ENCODE peak calls at places on chromosomes 13 and 19, in ten cellular contexts. One of them, this sample, is unnamed.

GRCh38 chr19:28023064-28023463 is 1189.9 kb downstream of the UQCRFS1 start:
- DNase-seq in B cell: no peak
- DNase-seq in AG09309: no peak
- DNase-seq in AG09319: no peak
- DNase-seq in endodermal cell: no peak
- DNase-seq in glutamatergic neuron: no peak
- DNase-seq in A673: no peak
- DNase-seq in tibial nerve: no peak
- DNase-seq in GM06990: no peak
- DNase-seq in retinal pigment epithelial cell: peak; percentile 75
- DNase-seq in this sample: no peak

GRCh38 chr13:110301606-110302131 is 5.3 kb downstream of the COL4A1 start:
- DNase-seq in endodermal cell: peak; percentile 59
- DNase-seq in B cell: no peak
- DNase-seq in tibial nerve: no peak
- DNase-seq in AG09319: no peak
- DNase-seq in retinal pigment epithelial cell: no peak
- DNase-seq in GM06990: no peak
- DNase-seq in glutamatergic neuron: no peak
- DNase-seq in AG09309: no peak
- DNase-seq in A673: no peak
- DNase-seq in this sample: no peak

GRCh38 chr19:20664917-20665781 is 3.8 kb upstream of the ZNF626 start:
- DNase-seq in B cell: no peak
- DNase-seq in endodermal cell: peak; percentile 83
- DNase-seq in tibial nerve: no peak
- DNase-seq in retinal pigment epithelial cell: peak; percentile 89
- DNase-seq in GM06990: no peak
- DNase-seq in A673: no peak
- DNase-seq in AG09309: no peak
- DNase-seq in glutamatergic neuron: peak; percentile 71
- DNase-seq in AG09319: no peak
- DNase-seq in this sample: peak; percentile 78

GRCh38 chr19:5503598-5503997 is 48.4 kb downstream of the ZNRF4 start:
- DNase-seq in AG09319: no peak
- DNase-seq in glutamatergic neuron: no peak
- DNase-seq in endodermal cell: peak; percentile 65
- DNase-seq in GM06990: no peak
- DNase-seq in B cell: no peak
- DNase-seq in AG09309: no peak
- DNase-seq in tibial nerve: no peak
- DNase-seq in A673: no peak
- DNase-seq in retinal pigment epithelial cell: no peak
- DNase-seq in this sample: no peak

GRCh38 chr13:51559916-51560315 is 24.3 kb upstream of the WDFY2 start:
- DNase-seq in A673: no peak
- DNase-seq in glutamatergic neuron: no peak
- DNase-seq in endodermal cell: no peak
- DNase-seq in AG09309: no peak
- DNase-seq in AG09319: no peak
- DNase-seq in B cell: no peak
- DNase-seq in tibial nerve: no peak
- DNase-seq in retinal pigment epithelial cell: no peak
- DNase-seq in GM06990: no peak
- DNase-seq in this sample: no peak

GRCh38 chr19:16876904-16877361 is 11.9 kb upstream of the F2RL3 start:
- DNase-seq in endodermal cell: no peak
- DNase-seq in A673: no peak
- DNase-seq in AG09309: no peak
- DNase-seq in AG09319: no peak
- DNase-seq in tibial nerve: no peak
- DNase-seq in glutamatergic neuron: no peak
- DNase-seq in GM06990: no peak
- DNase-seq in retinal pigment epithelial cell: no peak
- DNase-seq in B cell: no peak
- DNase-seq in this sample: no peak

GRCh38 chr13:86572115-86572514 is 772.9 kb upstream of the SLITRK6 start:
- DNase-seq in A673: peak; percentile 58
- DNase-seq in B cell: no peak
- DNase-seq in AG09319: no peak
- DNase-seq in tibial nerve: no peak
- DNase-seq in endodermal cell: no peak
- DNase-seq in glutamatergic neuron: no peak
- DNase-seq in AG09309: no peak
- DNase-seq in retinal pigment epithelial cell: no peak
- DNase-seq in GM06990: no peak
- DNase-seq in this sample: no peak

GRCh38 chr13:103883152-103883551 is 816.9 kb upstream of the SLC10A2 start:
- DNase-seq in A673: peak; percentile 76
- DNase-seq in AG09309: peak; percentile 46
- DNase-seq in B cell: no peak
- DNase-seq in tibial nerve: peak; percentile 75
- DNase-seq in glutamatergic neuron: peak; percentile 72
- DNase-seq in endodermal cell: peak; percentile 90
- DNase-seq in retinal pigment epithelial cell: peak; percentile 89
- DNase-seq in AG09319: peak; percentile 0
- DNase-seq in GM06990: no peak
- DNase-seq in this sample: peak; percentile 15

GRCh38 chr19:16259385-16260159 is 61.9 kb downstream of the AP1M1 start:
- DNase-seq in AG09319: no peak
- DNase-seq in GM06990: peak; percentile 89
- DNase-seq in endodermal cell: no peak
- DNase-seq in retinal pigment epithelial cell: no peak
- DNase-seq in glutamatergic neuron: no peak
- DNase-seq in B cell: peak; percentile 92
- DNase-seq in tibial nerve: no peak
- DNase-seq in A673: no peak
- DNase-seq in AG09309: no peak
- DNase-seq in this sample: no peak

GRCh38 chr13:108610517-108610916 is 18.9 kb upstream of the MYO16 start:
- DNase-seq in A673: no peak
- DNase-seq in tibial nerve: no peak
- DNase-seq in retinal pigment epithelial cell: no peak
- DNase-seq in AG09319: no peak
- DNase-seq in endodermal cell: no peak
- DNase-seq in glutamatergic neuron: no peak
- DNase-seq in B cell: no peak
- DNase-seq in GM06990: no peak
- DNase-seq in AG09309: no peak
- DNase-seq in this sample: no peak

GRCh38 chr19:18271433-18271841 is 2.8 kb downstream of the IQCN start:
- DNase-seq in retinal pigment epithelial cell: no peak
- DNase-seq in AG09309: no peak
- DNase-seq in A673: no peak
- DNase-seq in endodermal cell: peak; percentile 44
- DNase-seq in glutamatergic neuron: no peak
- DNase-seq in GM06990: no peak
- DNase-seq in AG09319: no peak
- DNase-seq in B cell: no peak
- DNase-seq in tibial nerve: no peak
- DNase-seq in this sample: no peak

GRCh38 chr19:18895038-18895827 is 725 bp downstream of the CERS1 start:
- DNase-seq in retinal pigment epithelial cell: no peak
- DNase-seq in A673: no peak
- DNase-seq in tibial nerve: peak; percentile 21
- DNase-seq in glutamatergic neuron: peak; percentile 88
- DNase-seq in GM06990: no peak
- DNase-seq in endodermal cell: peak; percentile 93
- DNase-seq in B cell: no peak
- DNase-seq in AG09309: no peak
- DNase-seq in AG09319: no peak
- DNase-seq in this sample: peak; percentile 72

GRCh38 chr13:113834496-113835200 is 29.2 kb downstream of the GAS6 start:
- DNase-seq in A673: no peak
- DNase-seq in GM06990: no peak
- DNase-seq in glutamatergic neuron: peak; percentile 33
- DNase-seq in retinal pigment epithelial cell: no peak
- DNase-seq in endodermal cell: no peak
- DNase-seq in tibial nerve: no peak
- DNase-seq in AG09309: no peak
- DNase-seq in B cell: no peak
- DNase-seq in AG09319: no peak
- DNase-seq in this sample: no peak

GRCh38 chr13:41196620-41197019 is 2.3 kb upstream of the KBTBD7 start:
- DNase-seq in endodermal cell: no peak
- DNase-seq in AG09309: no peak
- DNase-seq in glutamatergic neuron: no peak
- DNase-seq in retinal pigment epithelial cell: no peak
- DNase-seq in AG09319: no peak
- DNase-seq in tibial nerve: no peak
- DNase-seq in GM06990: no peak
- DNase-seq in B cell: no peak
- DNase-seq in A673: no peak
- DNase-seq in this sample: no peak
- TF ChIP-seq CTCF in endodermal cell: peak; percentile 69
- TF ChIP-seq CTCF in AG09309: peak; percentile 53
- TF ChIP-seq CTCF in glutamatergic neuron: no peak
- TF ChIP-seq CTCF in retinal pigment epithelial cell: peak; percentile 28
- TF ChIP-seq CTCF in AG09319: no peak
- TF ChIP-seq CTCF in tibial nerve: no peak
- TF ChIP-seq CTCF in GM06990: peak; percentile 16
- TF ChIP-seq CTCF in B cell: no peak
- TF ChIP-seq CTCF in A673: peak; percentile 46
- TF ChIP-seq CTCF in this sample: peak; percentile 8

GRCh38 chr19:38919837-38920528 is 8.0 kb upstream of the CCER2 start:
- DNase-seq in tibial nerve: no peak
- DNase-seq in A673: no peak
- DNase-seq in AG09319: no peak
- DNase-seq in retinal pigment epithelial cell: no peak
- DNase-seq in endodermal cell: no peak
- DNase-seq in GM06990: no peak
- DNase-seq in AG09309: no peak
- DNase-seq in glutamatergic neuron: no peak
- DNase-seq in B cell: no peak
- DNase-seq in this sample: peak; percentile 6

GRCh38 chr19:38924383-38924782 is 6.2 kb downstream of the SARS2 start:
- DNase-seq in retinal pigment epithelial cell: no peak
- DNase-seq in GM06990: no peak
- DNase-seq in A673: no peak
- DNase-seq in endodermal cell: peak; percentile 21
- DNase-seq in AG09309: no peak
- DNase-seq in glutamatergic neuron: no peak
- DNase-seq in B cell: no peak
- DNase-seq in tibial nerve: no peak
- DNase-seq in AG09319: no peak
- DNase-seq in this sample: no peak

GRCh38 chr19:38921420-38922274 is 8.9 kb downstream of the SARS2 start:
- DNase-seq in tibial nerve: no peak
- DNase-seq in endodermal cell: peak; percentile 13
- DNase-seq in glutamatergic neuron: no peak
- DNase-seq in AG09309: no peak
- DNase-seq in B cell: no peak
- DNase-seq in AG09319: no peak
- DNase-seq in GM06990: no peak
- DNase-seq in A673: no peak
- DNase-seq in retinal pigment epithelial cell: no peak
- DNase-seq in this sample: peak; percentile 5

GRCh38 chr19:38920529-38921419 is 8.8 kb upstream of the CCER2 start:
- DNase-seq in GM06990: no peak
- DNase-seq in endodermal cell: peak; percentile 52
- DNase-seq in glutamatergic neuron: no peak
- DNase-seq in B cell: no peak
- DNase-seq in retinal pigment epithelial cell: no peak
- DNase-seq in AG09319: no peak
- DNase-seq in A673: no peak
- DNase-seq in AG09309: no peak
- DNase-seq in tibial nerve: no peak
- DNase-seq in this sample: no peak

GRCh38 chr19:38922482-38922881 is 8.1 kb downstream of the SARS2 start:
- DNase-seq in retinal pigment epithelial cell: no peak
- DNase-seq in AG09309: no peak
- DNase-seq in glutamatergic neuron: no peak
- DNase-seq in A673: no peak
- DNase-seq in AG09319: no peak
- DNase-seq in endodermal cell: no peak
- DNase-seq in tibial nerve: no peak
- DNase-seq in GM06990: no peak
- DNase-seq in B cell: no peak
- DNase-seq in this sample: no peak
- TF ChIP-seq CTCF in retinal pigment epithelial cell: no peak
- TF ChIP-seq CTCF in AG09309: no peak
- TF ChIP-seq CTCF in glutamatergic neuron: no peak
- TF ChIP-seq CTCF in A673: no peak
- TF ChIP-seq CTCF in AG09319: no peak
- TF ChIP-seq CTCF in endodermal cell: no peak
- TF ChIP-seq CTCF in tibial nerve: no peak
- TF ChIP-seq CTCF in GM06990: no peak
- TF ChIP-seq CTCF in B cell: no peak
- TF ChIP-seq CTCF in this sample: no peak

GRCh38 chr13:42333613-42334328 is 61.8 kb downstream of the AKAP11 start:
- DNase-seq in endodermal cell: peak; percentile 54
- DNase-seq in tibial nerve: no peak
- DNase-seq in GM06990: peak; percentile 69
- DNase-seq in B cell: no peak
- DNase-seq in retinal pigment epithelial cell: no peak
- DNase-seq in A673: peak; percentile 38
- DNase-seq in glutamatergic neuron: no peak
- DNase-seq in AG09319: no peak
- DNase-seq in AG09309: no peak
- DNase-seq in this sample: no peak
- TF ChIP-seq CTCF in endodermal cell: peak; percentile 78
- TF ChIP-seq CTCF in tibial nerve: no peak
- TF ChIP-seq CTCF in GM06990: peak; percentile 75
- TF ChIP-seq CTCF in B cell: peak; percentile 61
- TF ChIP-seq CTCF in retinal pigment epithelial cell: peak; percentile 65
- TF ChIP-seq CTCF in A673: peak; percentile 55
- TF ChIP-seq CTCF in glutamatergic neuron: peak; percentile 30
- TF ChIP-seq CTCF in AG09319: peak; percentile 58
- TF ChIP-seq CTCF in AG09309: peak; percentile 46
- TF ChIP-seq CTCF in this sample: peak; percentile 52

DNA sequence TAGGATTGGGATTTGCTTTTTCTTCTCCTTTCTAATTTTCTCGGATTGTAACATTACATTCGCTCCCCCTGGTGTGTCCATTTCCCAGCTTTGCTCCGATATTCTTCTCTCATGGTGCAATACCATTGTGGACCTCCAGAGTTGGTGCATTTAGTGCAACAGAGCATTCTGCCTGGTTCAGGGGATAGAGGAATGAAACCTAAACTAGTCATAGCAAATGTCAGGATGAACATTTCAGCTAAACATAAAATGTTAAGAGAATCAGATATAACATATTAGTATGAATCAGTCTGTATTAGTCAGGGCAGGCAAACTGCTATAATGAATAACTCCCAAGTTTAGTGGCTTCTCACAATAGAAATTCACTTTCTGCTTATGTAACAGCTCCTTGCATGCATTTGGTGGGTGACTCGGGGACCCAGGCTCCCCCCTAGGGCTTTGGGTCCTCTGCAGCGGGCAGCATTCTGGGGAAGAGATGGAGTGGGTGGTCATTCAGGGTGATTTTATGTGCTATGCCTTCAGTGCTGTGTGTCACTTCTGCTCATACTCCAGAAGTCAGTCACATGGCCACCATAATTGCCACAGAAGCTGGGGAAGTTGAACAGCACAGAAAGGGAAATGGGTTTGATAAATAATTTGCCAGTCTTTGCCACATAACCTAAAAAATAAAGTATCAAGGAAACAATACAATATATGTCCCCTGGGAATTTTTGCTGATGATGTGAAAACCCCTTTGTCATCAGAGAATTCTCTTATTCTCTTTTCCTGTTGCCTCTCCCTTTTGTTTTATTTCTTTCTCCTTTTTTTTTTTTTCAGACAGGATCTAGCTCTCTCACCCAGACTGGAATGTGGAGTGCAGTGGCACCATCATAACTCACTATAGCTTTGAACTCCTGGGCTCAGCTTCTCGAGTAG is 111.0 kb downstream of the HSPH1 start:
- DNase-seq in AG09309: no peak
- DNase-seq in endodermal cell: peak; percentile 35
- DNase-seq in AG09319: no peak
- DNase-seq in retinal pigment epithelial cell: no peak
- DNase-seq in B cell: no peak
- DNase-seq in tibial nerve: no peak
- DNase-seq in glutamatergic neuron: no peak
- DNase-seq in GM06990: no peak
- DNase-seq in A673: peak; percentile 22
- DNase-seq in this sample: no peak
- TF ChIP-seq CTCF in AG09309: peak; percentile 53
- TF ChIP-seq CTCF in endodermal cell: peak; percentile 57
- TF ChIP-seq CTCF in AG09319: no peak
- TF ChIP-seq CTCF in retinal pigment epithelial cell: peak; percentile 19
- TF ChIP-seq CTCF in B cell: no peak
- TF ChIP-seq CTCF in tibial nerve: no peak
- TF ChIP-seq CTCF in glutamatergic neuron: no peak
- TF ChIP-seq CTCF in GM06990: no peak
- TF ChIP-seq CTCF in A673: peak; percentile 23
- TF ChIP-seq CTCF in this sample: no peak